ENCODE peak calls at places on chromosomes 6 and 20, in eight cellular contexts. N is aorta; D is fibroblast of lung; Z is GF-D8; B is AG04450; Q is CD8-positive, alpha-beta T cell; R is germinal center; S is NCI-H1105 treated with DMSO at 0.1 percent for 48 hours. W is an unnamed sample.

GRCh38 chr6:138307816-138308727 is 69.6 kb upstream of the SMIM28 start:
- DNase-seq in N (no peak), D (no peak), Z (no peak), B (no peak), Q (no peak), R (no peak), S (no peak), W (no peak)

GRCh38 chr20:9594284-9594875 is 80.0 kb downstream of the LAMP5 start:
- DNase-seq in N (no peak), D (no peak), Z (no peak), B (no peak), Q (no peak), R (no peak), S (no peak), W (no peak)

GRCh38 chr6:81401970-81402690 is 350.4 kb downstream of the TENT5A start:
- DNase-seq in N (no peak), D (peak; percentile 8), Z (no peak), B (no peak), Q (no peak), R (no peak), S (no peak), W (no peak)

GRCh38 chr20:57384486-57384885 is 6.7 kb upstream of the RBM38 start:
- DNase-seq in N (no peak), D (no peak), Z (no peak), B (no peak), Q (no peak), R (no peak), S (no peak), W (no peak)

GRCh38 chr6:6684365-6684833 is 95.9 kb downstream of the LY86 start:
- DNase-seq in N (no peak), D (no peak), Z (no peak), B (no peak), Q (no peak), R (no peak), S (no peak), W (peak; percentile 41)

GRCh38 chr6:127737009-127737486 is 160.1 kb downstream of the C6orf58 start:
- DNase-seq in N (no peak), D (peak; percentile 80), Z (peak; percentile 2), B (peak; percentile 45), Q (peak; percentile 21), R (peak; percentile 13), S (peak; percentile 91), W (no peak)

GRCh38 chr20:59032713-59033059 is 551 bp upstream of the ATP5F1E start:
- DNase-seq in N (no peak), D (no peak), Z (no peak), B (no peak), Q (no peak), R (no peak), S (peak; percentile 88), W (no peak)

GRCh38 chr20:62581806-62582205 is 60.5 kb upstream of the SLCO4A1 start:
- DNase-seq in N (no peak), D (no peak), Z (no peak), B (no peak), Q (no peak), R (no peak), S (no peak), W (no peak)

GRCh38 chr6:2542858-2543218 is 207.9 kb downstream of the MYLK4 start:
- DNase-seq in N (no peak), D (peak; percentile 92), Z (peak; percentile 99), B (peak; percentile 39), Q (no peak), R (no peak), S (no peak), W (peak; percentile 39)

GRCh38 chr20:16824664-16825063 is 76.5 kb downstream of the OTOR start:
- DNase-seq in N (no peak), D (no peak), Z (no peak), B (no peak), Q (no peak), R (no peak), S (no peak), W (no peak)

GRCh38 chr6:161393839-161394364 is 120.0 kb upstream of the AGPAT4 start:
- DNase-seq in N (no peak), D (peak; percentile 92), Z (peak; percentile 24), B (no peak), Q (peak; percentile 33), R (peak; percentile 57), S (peak; percentile 85), W (peak; percentile 61)

W was measured in stimulated activated CD8-positive, alpha-beta memory T cell treated with anti-CD3 and anti-CD28 coated beads, Interleukin-4, amount 100 ng/mL, for 48 hours.